ENCODE peak calls at places on chromosomes 4 and X, in four cellular contexts. One of them, this sample, is unnamed.

GRCh38 chrX:19889582-19890342 is 2.4 kb upstream of the SH3KBP1 start:
- DNase-seq in spleen: no peak
- DNase-seq in breast epithelium: no peak
- DNase-seq in HCT116: peak; percentile 37
- DNase-seq in this sample: no peak

GRCh38 chr4:165861378-165861777 is 11.7 kb upstream of the TLL1 start:
- DNase-seq in spleen: no peak
- DNase-seq in breast epithelium: no peak
- DNase-seq in HCT116: no peak
- DNase-seq in this sample: no peak

GRCh38 chr4:82044141-82044993 is 329.4 kb downstream of the HNRNPD start:
- DNase-seq in spleen: peak; percentile 76
- DNase-seq in breast epithelium: peak; percentile 54
- DNase-seq in HCT116: no peak
- DNase-seq in this sample: no peak

GRCh38 chr4:77193511-77194236 is 36.7 kb downstream of the CCNG2 start:
- DNase-seq in spleen: peak; percentile 95
- DNase-seq in breast epithelium: no peak
- DNase-seq in HCT116: no peak
- DNase-seq in this sample: no peak

GRCh38 chr4:25890653-25891485 is 23.2 kb upstream of the SMIM20 start:
- DNase-seq in spleen: no peak
- DNase-seq in breast epithelium: no peak
- DNase-seq in HCT116: no peak
- DNase-seq in this sample: no peak

GRCh38 chr4:57191523-57192034 is 81.4 kb upstream of the IGFBP7 start:
- DNase-seq in spleen: no peak
- DNase-seq in breast epithelium: no peak
- DNase-seq in HCT116: no peak
- DNase-seq in this sample: peak; percentile 83

GRCh38 chr4:38088321-38088720 is 128.1 kb downstream of the PTTG2 start:
- DNase-seq in spleen: no peak
- DNase-seq in breast epithelium: no peak
- DNase-seq in HCT116: no peak
- DNase-seq in this sample: no peak

GRCh38 chr4:20217521-20217920 is 34.2 kb upstream of the SLIT2 start:
- DNase-seq in spleen: no peak
- DNase-seq in breast epithelium: no peak
- DNase-seq in HCT116: no peak
- DNase-seq in this sample: no peak

GRCh38 chr4:119730644-119730995 is 102.0 kb upstream of the PDE5A start:
- DNase-seq in spleen: no peak
- DNase-seq in breast epithelium: no peak
- DNase-seq in HCT116: no peak
- DNase-seq in this sample: no peak

GRCh38 chrX:140177821-140178220 is 212.5 kb upstream of the CXorf66 start:
- DNase-seq in spleen: no peak
- DNase-seq in breast epithelium: no peak
- DNase-seq in HCT116: no peak
- DNase-seq in this sample: no peak

GRCh38 chr4:183438458-183439113 is 5.8 kb upstream of the CDKN2AIP start:
- DNase-seq in spleen: no peak
- DNase-seq in breast epithelium: no peak
- DNase-seq in HCT116: peak; percentile 82
- DNase-seq in this sample: no peak

GRCh38 chrX:145729635-145730034 is 88.0 kb upstream of the SLITRK2 start:
- DNase-seq in spleen: no peak
- DNase-seq in breast epithelium: no peak
- DNase-seq in HCT116: no peak
- DNase-seq in this sample: no peak

GRCh38 chrX:49230500-49231232 is 2.5 kb downstream of the CACNA1F start:
- DNase-seq in spleen: peak; percentile 92
- DNase-seq in breast epithelium: peak; percentile 79
- DNase-seq in HCT116: no peak
- DNase-seq in this sample: no peak

GRCh38 chrX:78710146-78710545 is 37.4 kb upstream of the LPAR4 start:
- DNase-seq in spleen: no peak
- DNase-seq in breast epithelium: no peak
- DNase-seq in HCT116: no peak
- DNase-seq in this sample: no peak

GRCh38 chr4:126385954-126386353 is 1071.2 kb downstream of the FAT4 start:
- DNase-seq in spleen: no peak
- DNase-seq in breast epithelium: no peak
- DNase-seq in HCT116: no peak
- DNase-seq in this sample: no peak

GRCh38 chr4:6180841-6181631 is 19.3 kb downstream of the JAKMIP1 start:
- DNase-seq in spleen: no peak
- DNase-seq in breast epithelium: no peak
- DNase-seq in HCT116: no peak
- DNase-seq in this sample: no peak

GRCh38 chr4:168021666-168022065 is 70.7 kb upstream of the ANXA10 start:
- DNase-seq in spleen: no peak
- DNase-seq in breast epithelium: no peak
- DNase-seq in HCT116: no peak
- DNase-seq in this sample: no peak

GRCh38 chr4:129641179-129641578 is 545.2 kb downstream of the C4orf33 start:
- DNase-seq in spleen: no peak
- DNase-seq in breast epithelium: no peak
- DNase-seq in HCT116: peak; percentile 42
- DNase-seq in this sample: peak; percentile 12

GRCh38 chrX:54166915-54167314 is 16.1 kb downstream of the FAM120C start:
- DNase-seq in spleen: no peak
- DNase-seq in breast epithelium: no peak
- DNase-seq in HCT116: no peak
- DNase-seq in this sample: no peak

GRCh38 chr4:54548831-54549460 is 108.8 kb upstream of the KIT start:
- DNase-seq in spleen: no peak
- DNase-seq in breast epithelium: no peak
- DNase-seq in HCT116: no peak
- DNase-seq in this sample: no peak

GRCh38 chrX:68146054-68146453 is 287.2 kb downstream of the OPHN1 start:
- DNase-seq in spleen: no peak
- DNase-seq in breast epithelium: no peak
- DNase-seq in HCT116: peak; percentile 10
- DNase-seq in this sample: no peak

GRCh38 chrX:72201836-72202536 is 20.4 kb downstream of the PIN4 start:
- DNase-seq in spleen: no peak
- DNase-seq in breast epithelium: no peak
- DNase-seq in HCT116: no peak
- DNase-seq in this sample: no peak

GRCh38 chrX:131812847-131813825 is 210.0 kb upstream of the STK26 start:
- DNase-seq in spleen: peak; percentile 88
- DNase-seq in breast epithelium: peak; percentile 53
- DNase-seq in HCT116: no peak
- DNase-seq in this sample: no peak

GRCh38 chr4:24805566-24805965 is 10.2 kb downstream of the SOD3 start:
- DNase-seq in spleen: no peak
- DNase-seq in breast epithelium: no peak
- DNase-seq in HCT116: no peak
- DNase-seq in this sample: no peak

GRCh38 chrX:107450823-107451509 is 1.5 kb downstream of the FRMPD3 start:
- DNase-seq in spleen: no peak
- DNase-seq in breast epithelium: no peak
- DNase-seq in HCT116: no peak
- DNase-seq in this sample: no peak

GRCh38 chr4:23161787-23162186 is 469.1 kb downstream of the GBA3 start:
- DNase-seq in spleen: no peak
- DNase-seq in breast epithelium: no peak
- DNase-seq in HCT116: no peak
- DNase-seq in this sample: no peak

GRCh38 chr4:84563002-84563401 is 19.9 kb upstream of the CDS1 start:
- DNase-seq in spleen: no peak
- DNase-seq in breast epithelium: no peak
- DNase-seq in HCT116: no peak
- DNase-seq in this sample: no peak

GRCh38 chrX:143615851-143616250 is 20.1 kb downstream of the SLITRK4 start:
- DNase-seq in spleen: no peak
- DNase-seq in breast epithelium: no peak
- DNase-seq in HCT116: no peak
- DNase-seq in this sample: no peak

GRCh38 chr4:7966281-7967062 is 26.8 kb upstream of the AFAP1 start:
- DNase-seq in spleen: no peak
- DNase-seq in breast epithelium: no peak
- DNase-seq in HCT116: no peak
- DNase-seq in this sample: no peak

GRCh38 chr4:57110635-57111546 is 706 bp upstream of the IGFBP7 start:
- DNase-seq in spleen: peak; percentile 79
- DNase-seq in breast epithelium: no peak
- DNase-seq in HCT116: no peak
- DNase-seq in this sample: no peak

GRCh38 chr4:86011117-86011516 is 348.7 kb downstream of the MAPK10 start:
- DNase-seq in spleen: no peak
- DNase-seq in breast epithelium: no peak
- DNase-seq in HCT116: no peak
- DNase-seq in this sample: no peak

GRCh38 chr4:94455081-94455480 is 3.3 kb downstream of the PDLIM5 start:
- DNase-seq in spleen: no peak
- DNase-seq in breast epithelium: peak; percentile 67
- DNase-seq in HCT116: no peak
- DNase-seq in this sample: no peak

GRCh38 chr4:124913237-124913636 is 200.7 kb upstream of the ANKRD50 start:
- DNase-seq in spleen: no peak
- DNase-seq in breast epithelium: no peak
- DNase-seq in HCT116: no peak
- DNase-seq in this sample: no peak

DNA sequence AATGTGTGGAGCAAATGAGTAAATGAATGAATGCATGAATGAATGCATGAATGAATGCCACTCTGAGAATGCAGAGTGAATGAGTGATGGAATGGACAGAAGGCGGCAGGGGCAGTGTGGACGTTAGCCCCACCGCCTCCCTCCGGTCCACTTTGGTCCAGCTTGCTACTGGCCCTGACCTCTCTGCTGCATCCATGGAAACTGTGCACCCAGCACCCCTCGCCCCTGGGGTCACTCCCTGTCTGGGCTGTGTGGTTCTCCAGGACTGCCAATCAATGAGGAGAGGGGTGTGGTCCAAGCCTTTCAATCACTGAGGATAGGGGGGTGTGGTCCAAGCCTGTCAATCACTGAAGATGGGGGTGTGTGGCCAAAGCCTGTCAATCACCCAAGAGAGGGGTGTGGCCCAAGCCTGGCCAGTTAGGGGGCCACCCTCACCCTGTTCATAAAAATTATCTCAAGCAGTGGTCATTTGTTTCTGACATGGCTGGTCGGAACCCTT is 39.2 kb upstream of the ASMTL start:
- DNase-seq in spleen: peak; percentile 71
- DNase-seq in breast epithelium: no peak
- DNase-seq in HCT116: peak; percentile 66
- DNase-seq in this sample: no peak
- H3K27ac ChIP-seq in spleen: no peak overlapping the region
- H3K27ac ChIP-seq in breast epithelium: no peak overlapping the region
- H3K27ac ChIP-seq in HCT116: no peak overlapping the region
- H3K27ac ChIP-seq in this sample: no peak overlapping the region

GRCh38 chr4:80126435-80126834 is 53.4 kb upstream of the ANTXR2 start:
- DNase-seq in spleen: no peak
- DNase-seq in breast epithelium: no peak
- DNase-seq in HCT116: no peak
- DNase-seq in this sample: no peak
- H3K4me3 ChIP-seq in spleen: no peak overlapping the region
- H3K4me3 ChIP-seq in breast epithelium: no peak overlapping the region
- H3K4me3 ChIP-seq in HCT116: no peak overlapping the region
- H3K4me3 ChIP-seq in this sample: no peak overlapping the region

DNA sequence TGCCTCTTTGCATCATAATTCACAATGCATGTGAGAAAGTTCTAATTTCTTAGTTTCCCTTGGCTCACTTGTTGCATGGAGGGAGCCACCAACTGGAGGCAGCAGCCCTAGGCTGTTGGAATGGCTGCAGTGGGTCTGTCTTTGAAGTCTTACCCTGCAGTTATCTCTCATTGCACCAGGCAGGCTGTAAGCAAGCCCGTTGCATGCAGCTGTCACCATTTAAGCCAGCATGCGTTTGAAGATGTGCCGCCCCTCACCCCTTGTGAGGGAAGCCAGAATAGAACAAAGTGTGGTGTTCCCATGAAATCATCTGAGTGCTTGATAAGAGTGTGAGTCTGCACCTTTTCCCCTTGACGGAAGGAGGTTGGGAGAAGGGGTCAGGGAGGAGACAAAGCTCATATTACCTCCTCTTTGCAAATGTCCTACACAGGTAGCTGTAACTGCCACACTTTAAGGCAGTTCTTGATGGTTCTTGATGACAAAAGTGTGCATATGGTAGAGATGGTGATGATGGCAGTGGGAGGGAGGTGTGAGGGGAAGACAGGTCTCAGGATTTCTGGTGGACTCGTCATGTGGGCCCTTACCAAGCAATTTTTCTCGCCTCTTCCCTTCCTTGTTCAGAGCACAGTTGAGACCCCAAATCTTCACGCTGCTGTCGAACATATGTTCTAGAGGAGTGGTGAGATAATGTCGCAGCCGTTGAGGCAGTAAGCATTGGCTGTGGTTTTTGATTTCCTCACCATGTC is 191.4 kb upstream of the LEF1 start:
- DNase-seq in spleen: no peak
- DNase-seq in breast epithelium: no peak
- DNase-seq in HCT116: no peak
- DNase-seq in this sample: no peak
- TF ChIP-seq POLR2AphosphoS5 in spleen: no peak
- TF ChIP-seq POLR2AphosphoS5 in breast epithelium: no peak
- TF ChIP-seq POLR2AphosphoS5 in HCT116: no peak
- TF ChIP-seq POLR2AphosphoS5 in this sample: no peak

DNA sequence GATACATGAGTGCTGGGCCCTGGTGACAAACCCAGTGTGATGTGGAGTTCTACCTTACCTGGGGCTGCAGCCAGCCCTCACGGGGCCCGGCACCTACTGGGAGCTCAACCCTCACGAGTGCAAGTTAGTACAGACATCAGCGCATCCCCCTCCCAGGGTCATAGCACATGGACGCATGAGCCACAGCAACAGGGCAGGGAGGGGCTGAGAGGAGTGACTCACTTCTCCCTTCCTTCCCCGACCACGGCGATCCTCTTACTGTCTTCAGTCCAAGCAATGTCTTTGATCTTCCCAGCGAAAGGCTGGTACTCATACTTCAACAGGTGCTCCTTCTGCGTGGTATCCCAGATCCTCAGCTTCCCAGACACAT is 17.8 kb downstream of the WDR1 start:
- DNase-seq in spleen: no peak
- DNase-seq in breast epithelium: no peak
- DNase-seq in HCT116: peak; percentile 41
- DNase-seq in this sample: no peak
- H3K27ac ChIP-seq in spleen: peak overlapping the region; percentile 22
- H3K27ac ChIP-seq in breast epithelium: no peak overlapping the region
- H3K27ac ChIP-seq in HCT116: peak overlapping the region; percentile 28
- H3K27ac ChIP-seq in this sample: no peak overlapping the region

GRCh38 chr4:118711047-118711446 is 25.9 kb downstream of the METTL14 start:
- DNase-seq in spleen: no peak
- DNase-seq in breast epithelium: no peak
- DNase-seq in HCT116: no peak
- DNase-seq in this sample: no peak

GRCh38 chr4:118716304-118716703 is 31.1 kb downstream of the METTL14 start:
- DNase-seq in spleen: no peak
- DNase-seq in breast epithelium: no peak
- DNase-seq in HCT116: no peak
- DNase-seq in this sample: no peak

GRCh38 chr4:118718511-118719170 is 33.4 kb downstream of the METTL14 start:
- DNase-seq in spleen: no peak
- DNase-seq in breast epithelium: no peak
- DNase-seq in HCT116: no peak
- DNase-seq in this sample: no peak

GRCh38 chr4:118712872-118713271 is 27.7 kb downstream of the METTL14 start:
- DNase-seq in spleen: no peak
- DNase-seq in breast epithelium: no peak
- DNase-seq in HCT116: no peak
- DNase-seq in this sample: no peak
- H3K4me3 ChIP-seq in spleen: no peak overlapping the region
- H3K4me3 ChIP-seq in breast epithelium: no peak overlapping the region
- H3K4me3 ChIP-seq in HCT116: no peak overlapping the region
- H3K4me3 ChIP-seq in this sample: no peak overlapping the region